ENCODE peak calls at places on chromosomes 13 and 19, in five cellular contexts. G is thoracic aorta; Z is CD4-positive, alpha-beta memory T cell; J is transverse colon; I is effector memory CD4-positive, alpha-beta T cell. F is an unnamed sample.

GRCh38 chr13:26344980-26345379 is 91.1 kb downstream of the CDK8 start:
- DNase-seq in G (no peak), Z (no peak), J (no peak), I (no peak), F (peak; percentile 5)

GRCh38 chr19:41323430-41324125 is 13.6 kb downstream of the CCDC97 start:
- DNase-seq in G (peak; percentile 58), Z (no peak), J (peak; percentile 51), I (no peak), F (peak; percentile 97)

GRCh38 chr13:41246969-41247750 is 16.2 kb downstream of the MTRF1 start:
- DNase-seq in G (no peak), Z (no peak), J (no peak), I (no peak), F (no peak)

GRCh38 chr13:34967851-34968562 is 25.9 kb downstream of the NBEA start:
- DNase-seq in G (no peak), Z (no peak), J (no peak), I (no peak), F (no peak)

GRCh38 chr19:13241321-13242104 is 91.3 kb downstream of the IER2 start:
- DNase-seq in G (no peak), Z (no peak), J (no peak), I (no peak), F (peak; percentile 12)

GRCh38 chr19:33407716-33408115 is 34.2 kb downstream of the CEBPG start:
- DNase-seq in G (no peak), Z (no peak), J (no peak), I (no peak), F (no peak)

GRCh38 chr19:11020982-11021759 is 60.3 kb downstream of the SMARCA4 start:
- DNase-seq in G (no peak), Z (no peak), J (no peak), I (no peak), F (peak; percentile 27)

GRCh38 chr19:33398361-33399060 is 25.0 kb downstream of the CEBPG start:
- DNase-seq in G (no peak), Z (no peak), J (no peak), I (no peak), F (no peak)

GRCh38 chr19:50562329-50562728 is 5.9 kb downstream of the LRRC4B start:
- DNase-seq in G (no peak), Z (no peak), J (no peak), I (no peak), F (no peak)

GRCh38 chr13:64662887-64663593 is 2567.1 kb downstream of the PCDH9 start:
- DNase-seq in G (no peak), Z (no peak), J (no peak), I (no peak), F (no peak)

GRCh38 chr13:109684836-109685602 is 101.4 kb downstream of the IRS2 start:
- DNase-seq in G (no peak), Z (no peak), J (peak; percentile 74), I (no peak), F (peak; percentile 85)

GRCh38 chr13:77737583-77738200 is 40.2 kb downstream of the SLAIN1 start:
- DNase-seq in G (no peak), Z (no peak), J (no peak), I (no peak), F (no peak)

GRCh38 chr13:98349731-98350305 is 172.7 kb upstream of the RNF113B start:
- DNase-seq in G (no peak), Z (no peak), J (peak; percentile 14), I (no peak), F (no peak)

GRCh38 chr19:33194884-33195710 is 967 bp downstream of the LRP3 start:
- DNase-seq in G (no peak), Z (no peak), J (peak; percentile 24), I (no peak), F (peak; percentile 62)

GRCh38 chr13:67094952-67095351 is 135.2 kb downstream of the PCDH9 start:
- DNase-seq in G (no peak), Z (no peak), J (no peak), I (no peak), F (no peak)

GRCh38 chr13:109819851-109820250 is 33.5 kb upstream of the IRS2 start:
- DNase-seq in G (no peak), Z (no peak), J (no peak), I (no peak), F (no peak)

GRCh38 chr19:46637224-46637623 is 1.2 kb upstream of the GNG8 start:
- DNase-seq in G (no peak), Z (no peak), J (no peak), I (no peak), F (no peak)

GRCh38 chr19:9009935-9010651 is at the start of gene MUC16:
- DNase-seq in G (no peak), Z (no peak), J (no peak), I (no peak), F (no peak)

GRCh38 chr13:92739306-92739818 is 487.2 kb upstream of the GPC6 start:
- DNase-seq in G (no peak), Z (no peak), J (no peak), I (no peak), F (peak; percentile 10)

GRCh38 chr13:25939961-25940687 is 111.7 kb downstream of the SHISA2 start:
- DNase-seq in G (no peak), Z (no peak), J (no peak), I (no peak), F (no peak)

GRCh38 chr19:15475169-15475568 is 4.1 kb downstream of the PGLYRP2 start:
- DNase-seq in G (no peak), Z (no peak), J (no peak), I (no peak), F (no peak)

GRCh38 chr13:41054212-41054877 is 7.0 kb upstream of the WBP4 start:
- DNase-seq in G (no peak), Z (peak; percentile 58), J (peak; percentile 42), I (peak; percentile 21), F (peak; percentile 77)

GRCh38 chr13:28409648-28410047 is 85.3 kb downstream of the FLT1 start:
- DNase-seq in G (no peak), Z (no peak), J (no peak), I (no peak), F (no peak)

GRCh38 chr13:113074876-113075275 is 30.7 kb upstream of the F7 start:
- DNase-seq in G (no peak), Z (no peak), J (no peak), I (no peak), F (no peak)

GRCh38 chr13:37984357-37984756 is 114.8 kb upstream of the TRPC4 start:
- DNase-seq in G (no peak), Z (no peak), J (no peak), I (no peak), F (peak; percentile 0)

GRCh38 chr19:39796000-39796498 is 17.4 kb downstream of the LEUTX start:
- DNase-seq in G (no peak), Z (no peak), J (no peak), I (no peak), F (no peak)

GRCh38 chr13:30877335-30877734 is 28.7 kb upstream of the MEDAG start:
- DNase-seq in G (no peak), Z (no peak), J (no peak), I (no peak), F (peak; percentile 74)

GRCh38 chr13:37194428-37194861 is 89.0 kb upstream of the CSNK1A1L start:
- DNase-seq in G (no peak), Z (no peak), J (no peak), I (no peak), F (peak; percentile 85)

GRCh38 chr13:37069597-37070103 is 10.2 kb upstream of the SUPT20H start:
- DNase-seq in G (no peak), Z (no peak), J (no peak), I (no peak), F (no peak)

GRCh38 chr13:46666727-46667456 is 113.9 kb downstream of the LRCH1 start:
- DNase-seq in G (no peak), Z (no peak), J (no peak), I (no peak), F (no peak)

GRCh38 chr13:41052441-41052840 is 8.9 kb upstream of the WBP4 start:
- DNase-seq in G (no peak), Z (no peak), J (no peak), I (no peak), F (no peak)

GRCh38 chr13:102626928-102627327 is 30.1 kb downstream of the TPP2 start:
- DNase-seq in G (no peak), Z (no peak), J (no peak), I (no peak), F (no peak)

GRCh38 chr13:56988543-56988942 is 152.2 kb upstream of the PRR20A start:
- DNase-seq in G (no peak), Z (no peak), J (no peak), I (no peak), F (no peak)

GRCh38 chr13:73945871-73946270 is 188.3 kb downstream of the KLF12 start:
- DNase-seq in G (no peak), Z (no peak), J (no peak), I (no peak), F (peak; percentile 25)

GRCh38 chr19:49655570-49656455 is 9.8 kb downstream of the IRF3 start:
- DNase-seq in G (no peak), Z (no peak), J (no peak), I (no peak), F (no peak)

GRCh38 chr13:104837756-104838155 is 1697.7 kb downstream of the EFNB2 start:
- DNase-seq in G (no peak), Z (no peak), J (no peak), I (no peak), F (no peak)

GRCh38 chr19:29944415-29945012 is 2.5 kb downstream of the URI1 start:
- DNase-seq in G (no peak), Z (no peak), J (no peak), I (no peak), F (no peak)
- H3K4me3 ChIP-seq in G (no peak overlapping the region), Z (no peak overlapping the region), J (no peak overlapping the region), I (no peak overlapping the region), F (no peak overlapping the region)

DNA sequence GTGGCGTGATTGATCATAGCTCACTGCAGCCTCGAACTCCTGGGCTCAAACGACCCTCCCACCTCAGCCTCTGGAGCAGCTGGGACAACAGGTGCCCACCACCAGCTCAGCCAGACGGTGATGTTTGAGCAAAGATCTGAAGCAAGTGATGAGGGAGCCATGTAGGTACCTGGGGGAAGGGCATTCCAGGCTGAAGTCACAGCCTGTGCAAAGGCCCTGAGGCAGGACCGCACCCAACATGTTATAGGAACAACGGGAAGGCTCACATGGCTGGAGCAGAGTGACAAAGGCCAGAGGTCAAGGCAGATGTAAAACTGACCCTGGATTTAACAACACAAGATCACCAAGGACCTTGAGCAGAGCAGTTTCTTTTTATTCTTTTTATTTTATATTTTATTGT is 14.8 kb downstream of the FEM1A start:
- DNase-seq in G (no peak), Z (no peak), J (no peak), I (no peak), F (no peak)
- H3K4me3 ChIP-seq in G (no peak overlapping the region), Z (no peak overlapping the region), J (no peak overlapping the region), I (no peak overlapping the region), F (no peak overlapping the region)

GRCh38 chr19:1041272-1041834 is 1.4 kb downstream of the ABCA7 start:
- DNase-seq in G (no peak), Z (no peak), J (no peak), I (no peak), F (no peak)
- H3K4me3 ChIP-seq in G (peak overlapping the region; percentile 80), Z (peak overlapping the region; percentile 56), J (peak overlapping the region; percentile 52), I (peak overlapping the region; percentile 61), F (peak overlapping the region; percentile 42)

DNA sequence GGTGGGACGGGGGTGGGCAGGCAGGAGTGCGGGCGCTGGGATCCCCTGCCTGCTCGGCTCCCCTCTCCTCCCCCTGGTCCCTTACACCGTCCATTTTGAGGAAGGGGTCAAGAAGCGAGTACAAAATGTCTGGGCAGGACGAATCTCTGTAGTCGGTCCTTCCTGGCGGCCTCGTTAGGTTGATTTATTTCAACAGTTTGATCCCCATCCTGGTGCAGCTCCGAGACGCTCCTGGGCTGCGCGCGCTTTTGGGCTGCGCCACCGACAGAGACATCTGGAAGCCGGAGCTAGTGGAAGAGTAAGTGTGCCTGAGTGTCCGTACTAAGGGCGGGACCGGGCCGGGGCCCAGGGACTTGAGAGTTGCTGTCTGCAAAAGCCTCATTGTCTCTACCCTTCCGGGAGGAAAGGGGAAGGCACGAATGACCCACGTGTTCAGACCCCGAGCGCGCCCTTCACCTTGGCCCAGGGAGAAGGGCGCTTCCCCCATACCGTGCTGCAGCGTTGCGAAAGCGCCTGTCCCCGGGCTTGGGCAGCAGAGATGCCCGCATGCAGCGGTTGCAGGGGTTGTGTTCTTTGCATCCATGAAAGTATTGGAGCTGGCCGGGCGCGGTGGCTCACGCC is 1.8 kb downstream of the ZNF114 start:
- DNase-seq in G (no peak), Z (no peak), J (peak; percentile 27), I (no peak), F (peak; percentile 48)
- H3K4me3 ChIP-seq in G (peak overlapping the region; percentile 74), Z (peak overlapping the region; percentile 19), J (peak overlapping the region; percentile 41), I (peak overlapping the region; percentile 45), F (peak overlapping the region; percentile 46)

F was measured in fibroblast of mammary gland.